ENCODE peak calls at places on chromosomes 2 and 18, in seven cellular contexts. One of them, this sample, is unnamed.

GRCh38 chr2:138602166-138602460 is 100.5 kb downstream of the SPOPL start:
- DNase-seq in sigmoid colon: no peak
- DNase-seq in HT-29: no peak
- DNase-seq in IMR-90: no peak
- DNase-seq in right cardiac atrium: no peak
- DNase-seq in activated CD4-positive, alpha-beta T cell treated with anti-CD3 and anti-CD28 coated beads for 24 hours: no peak
- DNase-seq in AG09319: no peak
- DNase-seq in this sample: no peak

GRCh38 chr2:49583010-49583409 is 428.7 kb upstream of the FSHR start:
- DNase-seq in AG09319: no peak
- DNase-seq in sigmoid colon: no peak
- DNase-seq in activated CD4-positive, alpha-beta T cell treated with anti-CD3 and anti-CD28 coated beads for 24 hours: no peak
- DNase-seq in HT-29: no peak
- DNase-seq in IMR-90: no peak
- DNase-seq in right cardiac atrium: no peak
- DNase-seq in this sample: no peak

GRCh38 chr2:8298783-8299182 is 383.1 kb upstream of the ID2 start:
- DNase-seq in IMR-90: no peak
- DNase-seq in HT-29: no peak
- DNase-seq in activated CD4-positive, alpha-beta T cell treated with anti-CD3 and anti-CD28 coated beads for 24 hours: no peak
- DNase-seq in right cardiac atrium: no peak
- DNase-seq in sigmoid colon: peak; percentile 71
- DNase-seq in AG09319: no peak
- DNase-seq in this sample: no peak

GRCh38 chr2:171652411-171652775 is 34.9 kb upstream of the DYNC1I2 start:
- DNase-seq in activated CD4-positive, alpha-beta T cell treated with anti-CD3 and anti-CD28 coated beads for 24 hours: no peak
- DNase-seq in sigmoid colon: no peak
- DNase-seq in AG09319: no peak
- DNase-seq in HT-29: no peak
- DNase-seq in IMR-90: no peak
- DNase-seq in right cardiac atrium: no peak
- DNase-seq in this sample: peak; percentile 87

GRCh38 chr18:46315187-46315586 is 211.0 kb downstream of the HAUS1 start:
- DNase-seq in IMR-90: no peak
- DNase-seq in sigmoid colon: no peak
- DNase-seq in right cardiac atrium: no peak
- DNase-seq in HT-29: no peak
- DNase-seq in AG09319: no peak
- DNase-seq in activated CD4-positive, alpha-beta T cell treated with anti-CD3 and anti-CD28 coated beads for 24 hours: no peak
- DNase-seq in this sample: no peak

GRCh38 chr2:74130211-74130995 is 17.3 kb downstream of the BOLA3 start:
- DNase-seq in HT-29: no peak
- DNase-seq in AG09319: no peak
- DNase-seq in activated CD4-positive, alpha-beta T cell treated with anti-CD3 and anti-CD28 coated beads for 24 hours: no peak
- DNase-seq in right cardiac atrium: no peak
- DNase-seq in IMR-90: no peak
- DNase-seq in sigmoid colon: no peak
- DNase-seq in this sample: peak; percentile 78

GRCh38 chr2:28025116-28025515 is 134.6 kb downstream of the BABAM2 start:
- DNase-seq in activated CD4-positive, alpha-beta T cell treated with anti-CD3 and anti-CD28 coated beads for 24 hours: no peak
- DNase-seq in IMR-90: peak; percentile 24
- DNase-seq in sigmoid colon: no peak
- DNase-seq in AG09319: no peak
- DNase-seq in HT-29: no peak
- DNase-seq in right cardiac atrium: no peak
- DNase-seq in this sample: no peak

GRCh38 chr2:167681234-167681633 is 566.2 kb downstream of the STK39 start:
- DNase-seq in right cardiac atrium: no peak
- DNase-seq in AG09319: no peak
- DNase-seq in activated CD4-positive, alpha-beta T cell treated with anti-CD3 and anti-CD28 coated beads for 24 hours: no peak
- DNase-seq in sigmoid colon: no peak
- DNase-seq in IMR-90: no peak
- DNase-seq in HT-29: no peak
- DNase-seq in this sample: no peak

GRCh38 chr2:12151716-12152115 is 405.3 kb downstream of the LPIN1 start:
- DNase-seq in activated CD4-positive, alpha-beta T cell treated with anti-CD3 and anti-CD28 coated beads for 24 hours: no peak
- DNase-seq in IMR-90: no peak
- DNase-seq in HT-29: no peak
- DNase-seq in AG09319: no peak
- DNase-seq in right cardiac atrium: no peak
- DNase-seq in sigmoid colon: no peak
- DNase-seq in this sample: no peak

GRCh38 chr2:166831930-166832329 is 56.4 kb upstream of the XIRP2 start:
- DNase-seq in right cardiac atrium: no peak
- DNase-seq in sigmoid colon: no peak
- DNase-seq in HT-29: no peak
- DNase-seq in activated CD4-positive, alpha-beta T cell treated with anti-CD3 and anti-CD28 coated beads for 24 hours: no peak
- DNase-seq in AG09319: no peak
- DNase-seq in IMR-90: peak; percentile 7
- DNase-seq in this sample: no peak

GRCh38 chr2:66874411-66874810 is 439.5 kb downstream of the MEIS1 start:
- DNase-seq in activated CD4-positive, alpha-beta T cell treated with anti-CD3 and anti-CD28 coated beads for 24 hours: no peak
- DNase-seq in AG09319: no peak
- DNase-seq in HT-29: no peak
- DNase-seq in right cardiac atrium: no peak
- DNase-seq in sigmoid colon: no peak
- DNase-seq in IMR-90: peak; percentile 48
- DNase-seq in this sample: peak; percentile 2

GRCh38 chr2:239958366-239958765 is 66.8 kb downstream of the NDUFA10 start:
- DNase-seq in right cardiac atrium: no peak
- DNase-seq in HT-29: no peak
- DNase-seq in AG09319: no peak
- DNase-seq in IMR-90: no peak
- DNase-seq in activated CD4-positive, alpha-beta T cell treated with anti-CD3 and anti-CD28 coated beads for 24 hours: no peak
- DNase-seq in sigmoid colon: peak; percentile 49
- DNase-seq in this sample: peak; percentile 29

GRCh38 chr2:240788482-240788881 is 31.5 kb downstream of the KIF1A start:
- DNase-seq in AG09319: no peak
- DNase-seq in HT-29: no peak
- DNase-seq in sigmoid colon: peak; percentile 28
- DNase-seq in activated CD4-positive, alpha-beta T cell treated with anti-CD3 and anti-CD28 coated beads for 24 hours: no peak
- DNase-seq in right cardiac atrium: no peak
- DNase-seq in IMR-90: no peak
- DNase-seq in this sample: peak; percentile 82